ENCODE peak calls at places on chromosome X, in seven cellular contexts. S is spleen, H is esophagus muscularis mucosa, A is transverse colon, K is Panc1, M is endothelial cell of umbilical vein, T is HL-60. Q is an unnamed sample.

GRCh38 chrX:39725928-39726619 is 371.7 kb downstream of the BCOR start:
- DNase-seq in K (no peak), M (peak; percentile 3), T (peak; percentile 38), H (no peak), S (no peak), A (no peak), Q (no peak)

GRCh38 chrX:54708404-54708803 is 89.7 kb downstream of the ITIH6 start:
- DNase-seq in A (no peak), M (no peak), H (no peak), K (no peak), S (no peak), T (no peak), Q (no peak)

GRCh38 chrX:74613350-74614192 is 853 bp downstream of the RLIM start:
- DNase-seq in K (no peak), H (no peak), T (no peak), S (no peak), A (peak; percentile 7), M (peak; percentile 40), Q (no peak)

GRCh38 chrX:19846995-19847790 is 40.2 kb downstream of the SH3KBP1 start:
- DNase-seq in T (no peak), K (no peak), H (no peak), S (no peak), M (peak; percentile 38), A (no peak), Q (no peak)

GRCh38 chrX:39174761-39175417 is 373.6 kb downstream of the MID1IP1 start:
- DNase-seq in T (no peak), A (peak; percentile 46), M (peak; percentile 19), H (no peak), S (no peak), K (no peak), Q (peak; percentile 85)

GRCh38 chrX:9739130-9739529 is 26.5 kb downstream of the GPR143 start:
- DNase-seq in M (no peak), K (no peak), S (no peak), A (no peak), T (no peak), H (no peak), Q (no peak)

GRCh38 chrX:78321809-78322208 is 5.6 kb downstream of the CYSLTR1 start:
- DNase-seq in H (no peak), T (peak; percentile 78), A (peak; percentile 53), M (no peak), S (peak; percentile 84), K (no peak), Q (no peak)

GRCh38 chrX:133749370-133749769 is 236.0 kb downstream of the GPC3 start:
- DNase-seq in T (no peak), H (no peak), K (no peak), S (no peak), A (no peak), M (no peak), Q (no peak)

GRCh38 chrX:68978211-68978780 is 149.5 kb downstream of the EFNB1 start:
- DNase-seq in T (no peak), S (no peak), K (no peak), M (peak; percentile 1), A (no peak), H (no peak), Q (no peak)

GRCh38 chrX:68982476-68982875 is 153.7 kb downstream of the EFNB1 start:
- DNase-seq in S (no peak), H (peak; percentile 14), M (no peak), A (no peak), T (no peak), K (no peak), Q (no peak)

GRCh38 chrX:68985135-68985725 is 156.4 kb downstream of the EFNB1 start:
- DNase-seq in K (no peak), A (no peak), M (no peak), H (peak; percentile 17), S (no peak), T (no peak), Q (peak; percentile 62)

GRCh38 chrX:68980906-68981616 is 152.2 kb downstream of the EFNB1 start:
- DNase-seq in H (peak; percentile 64), A (no peak), M (no peak), T (no peak), K (no peak), S (no peak), Q (peak; percentile 93)

GRCh38 chrX:68983004-68983857 is 154.4 kb downstream of the EFNB1 start:
- DNase-seq in S (no peak), A (no peak), T (no peak), K (no peak), M (no peak), H (peak; percentile 26), Q (peak; percentile 52)
- TF ChIP-seq POLR2AphosphoS5 in S (no peak), A (no peak), T (no peak), K (no peak), M (no peak), H (no peak), Q (no peak)

DNA sequence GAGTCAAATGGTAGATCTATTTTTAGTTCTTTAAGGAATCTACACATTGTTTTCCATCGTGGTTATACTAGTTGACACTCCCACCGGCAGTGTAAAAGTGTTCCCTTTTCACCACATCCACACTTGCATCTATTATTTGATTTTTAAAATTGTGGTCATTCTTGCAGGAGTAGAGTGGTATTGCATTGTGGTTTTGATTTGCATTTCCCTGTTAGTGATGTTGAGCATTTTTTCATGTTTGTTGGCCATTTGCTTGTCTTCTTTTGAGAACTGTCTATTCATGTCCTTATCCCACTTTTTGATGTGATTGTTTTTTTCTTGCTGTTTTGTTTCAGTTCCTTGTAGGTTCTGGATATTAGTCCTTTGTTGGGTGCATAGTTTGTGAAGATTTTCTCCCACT is 70.0 kb downstream of the TAB3 start:
- DNase-seq in M (no peak), S (no peak), H (no peak), T (no peak), A (no peak), K (no peak), Q (no peak)
- H3K4me3 ChIP-seq in M (no peak overlapping the region), S (no peak overlapping the region), H (no peak overlapping the region), T (no peak overlapping the region), A (no peak overlapping the region), K (no peak overlapping the region), Q (no peak overlapping the region)

GRCh38 chrX:1466232-1466661 is 13.5 kb upstream of the ASMTL start:
- DNase-seq in M (no peak), K (no peak), A (no peak), T (no peak), S (peak; percentile 84), H (peak; percentile 66), Q (peak; percentile 52)

GRCh38 chrX:1466971-1467561 is 14.4 kb upstream of the ASMTL start:
- DNase-seq in M (no peak), T (no peak), S (peak; percentile 87), H (peak; percentile 86), A (peak; percentile 69), K (no peak), Q (peak; percentile 58)

GRCh38 chrX:1464282-1465131 is 11.8 kb upstream of the ASMTL start:
- DNase-seq in M (no peak), T (no peak), H (peak; percentile 81), A (no peak), S (peak; percentile 71), K (no peak), Q (peak; percentile 85)

GRCh38 chrX:1463581-1464281 is 11.0 kb upstream of the ASMTL start:
- DNase-seq in K (no peak), T (no peak), S (peak; percentile 25), M (no peak), A (no peak), H (peak; percentile 78), Q (peak; percentile 37)

DNA sequence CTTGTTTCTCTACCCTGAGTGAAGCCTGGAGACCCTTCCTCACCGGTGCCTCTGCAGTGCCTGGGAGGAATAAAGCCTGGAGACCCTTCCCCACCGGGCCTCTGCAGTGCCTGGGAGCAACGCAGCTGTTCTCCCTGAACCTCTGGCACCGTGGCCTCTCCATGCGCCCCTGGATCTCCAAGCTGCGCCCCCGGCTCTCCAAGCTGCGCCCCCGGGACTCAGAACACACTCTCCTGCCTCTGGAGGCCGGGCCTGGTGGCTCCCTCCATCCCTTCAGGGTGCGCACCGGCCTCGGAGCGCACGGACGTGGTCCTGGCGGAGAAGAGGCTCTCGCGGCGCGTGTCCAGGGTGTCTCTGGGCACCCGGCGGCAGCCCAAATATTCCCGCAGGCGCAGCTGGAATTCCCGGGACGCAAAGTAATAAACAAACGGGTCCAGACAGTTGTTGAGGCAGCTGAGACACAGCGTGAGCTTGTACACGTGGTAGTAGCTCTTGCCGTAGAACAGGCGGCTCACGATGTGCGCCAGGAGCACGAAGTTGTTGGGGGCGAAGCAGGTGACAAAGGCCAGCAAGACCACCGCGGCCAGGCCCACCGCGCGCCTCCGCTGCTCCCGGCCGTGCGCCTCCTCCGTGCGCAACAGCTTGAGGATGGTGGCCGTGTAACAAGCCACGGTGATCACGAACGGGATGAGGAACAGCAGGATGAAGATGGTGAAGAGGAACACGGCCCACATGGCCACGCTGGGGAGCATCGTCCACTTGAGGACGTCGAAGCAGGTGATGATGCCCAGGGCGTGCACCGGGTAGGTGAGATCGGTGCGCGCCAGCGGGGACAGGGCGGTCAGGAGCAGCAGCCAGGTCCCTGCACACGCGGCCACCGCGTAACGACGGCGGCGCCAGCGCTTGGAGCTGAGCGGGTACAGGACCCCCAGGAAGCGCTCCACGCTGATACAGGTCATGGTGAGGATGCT is 12.8 kb upstream of the ASMTL start:
- DNase-seq in H (peak; percentile 81), K (no peak), S (peak; percentile 75), M (no peak), T (no peak), A (no peak), Q (peak; percentile 84)
- H3K27me3 ChIP-seq in H (no peaks in the 10 kb centered on the region), K (no peaks in the 10 kb centered on the region), S (no peaks in the 10 kb centered on the region), M (peaks cover 2% of the 10 kb centered on the region), T (no peaks in the 10 kb centered on the region), A (peaks cover 7% of the 10 kb centered on the region), Q (no peaks in the 10 kb centered on the region)

DNA sequence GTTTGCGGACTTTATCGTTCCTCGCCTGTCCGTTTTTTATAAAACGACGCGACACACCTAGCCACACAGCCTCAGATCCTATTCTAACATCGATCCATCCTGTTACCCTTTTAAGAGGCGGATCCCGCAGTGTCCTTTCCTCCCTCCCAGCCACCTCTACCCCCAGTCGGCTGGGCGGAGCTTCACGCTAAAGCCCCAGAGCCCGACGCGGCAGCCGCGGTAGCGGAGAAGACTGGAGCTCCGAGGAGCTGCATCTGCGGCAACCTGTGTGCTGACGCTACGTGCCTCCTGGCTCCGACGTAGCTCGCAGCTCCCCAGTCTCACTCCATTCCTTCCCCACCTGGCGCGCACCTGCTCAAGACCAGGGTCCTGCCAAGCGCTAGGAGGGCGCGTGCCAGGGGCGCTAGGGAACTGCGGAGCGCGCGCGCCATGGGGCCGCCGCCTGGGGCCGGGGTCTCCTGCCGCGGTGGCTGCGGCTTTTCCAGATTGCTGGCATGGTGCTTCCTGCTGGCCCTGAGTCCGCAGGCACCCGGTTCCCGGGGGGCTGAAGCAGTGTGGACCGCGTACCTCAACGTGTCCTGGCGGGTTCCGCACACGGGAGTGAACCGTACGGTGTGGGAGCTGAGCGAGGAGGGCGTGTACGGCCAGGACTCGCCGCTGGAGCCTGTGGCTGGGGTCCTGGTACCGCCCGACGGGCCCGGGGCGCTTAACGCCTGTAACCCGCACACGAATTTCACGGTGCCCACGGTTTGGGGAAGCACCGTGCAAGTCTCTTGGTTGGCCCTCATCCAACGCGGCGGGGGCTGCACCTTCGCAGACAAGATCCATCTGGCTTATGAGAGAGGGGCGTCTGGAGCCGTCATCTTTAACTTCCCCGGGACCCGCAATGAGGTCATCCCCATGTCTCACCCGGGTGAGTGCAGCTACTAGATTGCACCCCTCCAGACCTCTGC is at the start of gene RNF128:
- DNase-seq in H (no peak), A (peak; percentile 76), M (no peak), T (no peak), K (no peak), S (peak; percentile 66), Q (no peak)
- TF ChIP-seq POLR2AphosphoS5 in H (no peak), A (peak; percentile 51), M (no peak), T (no peak), K (peak; percentile 32), S (no peak), Q (no peak)

GRCh38 chrX:48917139-48917980 is 1.5 kb downstream of the PIM2 start:
- DNase-seq in A (peak; percentile 92), S (peak; percentile 95), K (peak; percentile 85), T (peak; percentile 80), M (peak; percentile 93), H (peak; percentile 95), Q (no peak)
- H3K4me3 ChIP-seq in A (peak overlapping the region; percentile 68), S (peak overlapping the region; percentile 59), K (peak overlapping the region; percentile 76), T (peak overlapping the region; percentile 71), M (no peak overlapping the region), H (peak overlapping the region; percentile 60), Q (peak overlapping the region; percentile 59)

GRCh38 chrX:112571388-112571787 is 108.3 kb downstream of the LHFPL1 start:
- DNase-seq in A (no peak), T (no peak), H (no peak), S (no peak), K (no peak), M (no peak), Q (no peak)
- H3K27me3 ChIP-seq in A (no peaks in the 10 kb centered on the region), T (no peaks in the 10 kb centered on the region), H (no peaks in the 10 kb centered on the region), S (no peaks in the 10 kb centered on the region), K (no peaks in the 10 kb centered on the region), M (no peaks in the 10 kb centered on the region), Q (no peaks in the 10 kb centered on the region)